ENCODE peak calls at places on chromosomes 6 and 20, in six cellular contexts. Y is CD4-positive, alpha-beta T cell; J is GM23248; A is adrenal gland; O is transverse colon; X is PC-3. G is an unnamed sample.

GRCh38 chr6:13846841-13847240 is 32.5 kb upstream of the MCUR1 start:
- DNase-seq in Y (no peak), J (no peak), A (no peak), O (no peak), X (no peak), G (peak; percentile 7)

GRCh38 chr6:42009844-42010184 is 40.5 kb upstream of the TAF8 start:
- DNase-seq in Y (no peak), J (no peak), A (no peak), O (no peak), X (no peak), G (no peak)

GRCh38 chr20:55095745-55096450 is 620.5 kb downstream of the DOK5 start:
- DNase-seq in Y (no peak), J (no peak), A (no peak), O (no peak), X (no peak), G (no peak)

GRCh38 chr6:165899592-165899991 is 236.6 kb upstream of the PDE10A start:
- DNase-seq in Y (no peak), J (no peak), A (no peak), O (no peak), X (no peak), G (no peak)

GRCh38 chr6:17385660-17386059 is 7.7 kb upstream of the CAP2 start:
- DNase-seq in Y (no peak), J (peak; percentile 41), A (no peak), O (no peak), X (no peak), G (peak; percentile 84)

GRCh38 chr6:101402618-101403002 is 9.1 kb downstream of the GRIK2 start:
- DNase-seq in Y (no peak), J (peak; percentile 39), A (no peak), O (no peak), X (no peak), G (no peak)

GRCh38 chr6:85920782-85921181 is 278.1 kb upstream of the SYNCRIP start:
- DNase-seq in Y (no peak), J (no peak), A (no peak), O (no peak), X (peak; percentile 11), G (no peak)

GRCh38 chr6:127102299-127102698 is 16.2 kb upstream of the RSPO3 start:
- DNase-seq in Y (no peak), J (peak; percentile 98), A (no peak), O (no peak), X (peak; percentile 56), G (no peak)

GRCh38 chr20:45433316-45433715 is 17.4 kb downstream of the PIGT start:
- DNase-seq in Y (no peak), J (peak; percentile 56), A (no peak), O (peak; percentile 33), X (no peak), G (peak; percentile 34)

GRCh38 chr20:36546111-36546736 is 4.9 kb downstream of the MYL9 start:
- DNase-seq in Y (no peak), J (no peak), A (no peak), O (no peak), X (no peak), G (no peak)

GRCh38 chr6:109059591-109060021 is 35.0 kb downstream of the SESN1 start:
- DNase-seq in Y (no peak), J (peak; percentile 63), A (no peak), O (no peak), X (peak; percentile 29), G (no peak)

GRCh38 chr6:132007474-132008190 is 56.5 kb upstream of the CCN2 start:
- DNase-seq in Y (no peak), J (peak; percentile 84), A (no peak), O (no peak), X (peak; percentile 58), G (no peak)

GRCh38 chr20:20295621-20296498 is 72.0 kb upstream of the INSM1 start:
- DNase-seq in Y (no peak), J (no peak), A (no peak), O (no peak), X (no peak), G (no peak)

GRCh38 chr6:45816674-45817297 is 198.9 kb downstream of the CLIC5 start:
- DNase-seq in Y (no peak), J (no peak), A (no peak), O (no peak), X (no peak), G (peak; percentile 40)

GRCh38 chr6:50990750-50991446 is 172.2 kb downstream of the TFAP2B start:
- DNase-seq in Y (no peak), J (no peak), A (no peak), O (no peak), X (peak; percentile 81), G (peak; percentile 33)

GRCh38 chr6:101597711-101598110 is 204.2 kb downstream of the GRIK2 start:
- DNase-seq in Y (no peak), J (peak; percentile 85), A (no peak), O (no peak), X (no peak), G (peak; percentile 66)

GRCh38 chr6:162814417-162814988 is 86.7 kb downstream of the PACRG start:
- DNase-seq in Y (no peak), J (no peak), A (no peak), O (no peak), X (no peak), G (no peak)

GRCh38 chr6:44043479-44044153 is 83.6 kb downstream of the MRPL14 start:
- DNase-seq in Y (no peak), J (no peak), A (no peak), O (no peak), X (no peak), G (peak; percentile 57)

GRCh38 chr6:50637267-50637666 is 76.1 kb upstream of the TFAP2D start:
- DNase-seq in Y (no peak), J (no peak), A (no peak), O (no peak), X (no peak), G (no peak)

GRCh38 chr6:131159578-131159977 is 24.3 kb downstream of the AKAP7 start:
- DNase-seq in Y (no peak), J (peak; percentile 90), A (no peak), O (no peak), X (peak; percentile 70), G (peak; percentile 9)

GRCh38 chr6:164690241-164690640 is 619.2 kb downstream of the C6orf118 start:
- DNase-seq in Y (no peak), J (no peak), A (no peak), O (no peak), X (no peak), G (no peak)
- H3K9me3 ChIP-seq in Y (no peaks in the 10 kb centered on the region), J (no peaks in the 10 kb centered on the region), A (no peaks in the 10 kb centered on the region), O (no peaks in the 10 kb centered on the region), X (no peaks in the 10 kb centered on the region), G (no peaks in the 10 kb centered on the region)

DNA sequence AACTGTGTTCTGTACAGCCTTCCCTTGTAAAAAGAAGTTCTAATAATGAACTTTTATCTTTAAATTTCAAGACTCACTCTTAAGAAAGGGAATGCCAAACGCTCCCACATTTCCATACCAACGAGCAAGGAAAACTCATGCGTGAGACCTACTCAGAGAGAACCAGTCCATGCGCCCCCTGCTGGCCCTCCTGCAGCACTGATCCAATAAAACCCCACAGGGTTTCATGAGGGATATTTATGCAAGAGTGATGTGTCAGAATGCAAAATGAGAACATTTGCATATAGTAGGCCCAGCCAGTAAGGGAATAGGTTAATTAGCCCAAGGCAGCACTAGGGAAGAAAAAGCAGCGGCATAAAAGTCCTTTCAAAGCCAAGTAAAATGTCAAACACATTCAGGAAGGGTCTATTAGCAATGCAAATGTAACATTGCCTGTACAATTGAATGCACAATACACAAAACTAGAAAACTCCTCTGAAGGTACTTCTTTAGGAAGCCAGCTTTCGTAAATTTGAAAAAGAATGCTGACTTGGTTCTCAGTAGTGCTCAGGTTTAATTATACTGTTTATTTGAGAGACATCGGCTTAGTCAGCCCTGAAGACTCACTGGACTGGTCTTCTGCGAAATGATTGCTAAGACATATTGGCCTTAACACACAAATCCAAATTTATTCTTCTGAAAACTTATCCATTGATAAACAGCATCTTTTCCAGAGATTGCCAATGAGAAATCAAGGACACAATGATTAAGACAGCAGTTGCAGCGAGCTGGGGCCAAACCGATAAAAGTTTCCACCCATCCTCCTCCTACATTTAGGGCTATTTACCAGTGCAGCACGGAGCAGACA is 93.2 kb downstream of the GMPR start:
- DNase-seq in Y (peak; percentile 62), J (peak; percentile 86), A (peak; percentile 77), O (peak; percentile 74), X (peak; percentile 75), G (peak; percentile 82)
- H3K27ac ChIP-seq in Y (no peak overlapping the region), J (peak overlapping the region; percentile 53), A (no peak overlapping the region), O (peak overlapping the region; percentile 6), X (peak overlapping the region; percentile 8), G (no peak overlapping the region)

GRCh38 chr6:48695872-48696271 is 584.9 kb upstream of the PTCHD4 start:
- DNase-seq in Y (no peak), J (no peak), A (no peak), O (no peak), X (no peak), G (no peak)

GRCh38 chr6:48689498-48689897 is 578.5 kb upstream of the PTCHD4 start:
- DNase-seq in Y (no peak), J (no peak), A (no peak), O (no peak), X (peak; percentile 3), G (no peak)

DNA sequence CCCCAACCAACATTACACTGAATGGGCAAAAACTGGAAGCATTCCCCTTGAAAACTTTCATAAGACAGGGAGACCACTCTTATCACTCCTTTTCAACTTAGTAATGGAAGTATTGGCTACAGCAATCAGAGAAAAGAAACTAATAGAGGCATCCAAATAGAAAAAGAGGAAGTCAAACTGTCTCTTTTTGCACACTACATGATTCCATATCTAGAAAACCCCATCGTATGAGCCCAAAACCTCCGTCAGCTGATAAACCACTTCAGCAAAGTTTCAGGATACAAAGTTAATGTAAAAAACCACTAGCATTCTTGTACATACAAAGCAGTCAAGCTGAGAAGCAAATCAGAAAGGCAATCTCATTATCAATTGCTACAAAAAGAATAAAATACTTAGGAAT is 580.4 kb upstream of the PTCHD4 start:
- DNase-seq in Y (no peak), J (no peak), A (no peak), O (no peak), X (no peak), G (no peak)
- H3K9me3 ChIP-seq in Y (peaks cover 24% of the 10 kb centered on the region), J (no peaks in the 10 kb centered on the region), A (no peaks in the 10 kb centered on the region), O (peaks cover 7% of the 10 kb centered on the region), X (peaks cover 21% of the 10 kb centered on the region), G (no peaks in the 10 kb centered on the region)

GRCh38 chr6:7164536-7165001 is 56.8 kb downstream of the RREB1 start:
- DNase-seq in Y (no peak), J (no peak), A (no peak), O (no peak), X (no peak), G (no peak)

GRCh38 chr6:7163661-7164071 is 55.9 kb downstream of the RREB1 start:
- DNase-seq in Y (no peak), J (no peak), A (no peak), O (no peak), X (no peak), G (no peak)

GRCh38 chr6:7165002-7165735 is 57.4 kb downstream of the RREB1 start:
- DNase-seq in Y (no peak), J (no peak), A (no peak), O (no peak), X (no peak), G (peak; percentile 40)

GRCh38 chr6:7166410-7167293 is 58.9 kb downstream of the RREB1 start:
- DNase-seq in Y (no peak), J (no peak), A (no peak), O (peak; percentile 54), X (no peak), G (peak; percentile 83)

DNA sequence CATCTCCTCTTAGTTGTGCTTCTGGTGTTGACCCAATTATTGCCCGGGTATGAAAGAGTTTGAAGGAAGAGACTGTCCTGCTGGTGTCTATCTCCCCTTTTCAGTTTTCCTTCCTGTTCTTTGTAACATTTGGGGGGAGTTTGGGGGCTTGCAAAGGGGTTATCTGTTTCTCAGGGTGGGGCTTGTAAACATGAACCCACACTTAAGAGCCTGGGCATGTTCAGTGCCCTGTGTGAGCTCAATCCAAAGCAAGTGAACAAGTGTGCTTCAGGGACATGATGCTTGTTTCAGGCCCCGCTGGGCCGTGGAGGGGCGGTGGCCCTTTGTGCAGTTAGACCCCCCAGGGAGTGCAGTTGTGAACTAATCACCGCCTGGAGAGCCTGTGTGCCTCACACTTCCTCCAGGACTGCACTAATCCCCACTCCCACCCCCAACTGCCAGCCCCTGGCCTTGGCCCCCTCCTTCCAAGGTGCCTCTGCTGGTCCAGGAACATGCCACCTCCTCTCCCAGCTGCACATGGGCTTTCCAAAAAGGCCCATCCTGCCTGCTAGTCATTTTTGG is 58.1 kb downstream of the RREB1 start:
- DNase-seq in Y (no peak), J (no peak), A (no peak), O (no peak), X (no peak), G (peak; percentile 64)
- H3K27ac ChIP-seq in Y (no peak overlapping the region), J (no peak overlapping the region), A (no peak overlapping the region), O (peak overlapping the region; percentile 82), X (no peak overlapping the region), G (peak overlapping the region; percentile 87)

G was measured in SJCRH30.